ENCODE peak calls at places on chromosomes 2 and 18, in nine cellular contexts. K is HepG2, P is A549, D is tibial nerve, V is suprapubic skin, U is SK-N-SH, H is upper lobe of left lung, E is sigmoid colon, I is esophagus muscularis mucosa. N is an unnamed sample.

GRCh38 chr2:208373460-208374089 is 33.0 kb upstream of the PTH2R start:
- DNase-seq in K (peak), P (peak), D (peak), V (no peak), U (peak), H (no peak), E (no peak), I (no peak), N (no peak)

GRCh38 chr2:219442206-219443015 is 7.8 kb downstream of the SPEG start:
- DNase-seq in K (no peak), P (no peak), D (no peak), V (peak), U (no peak), H (peak), E (no peak), I (no peak), N (no peak)

GRCh38 chr2:60679059-60679780 is 76.8 kb upstream of the PAPOLG start:
- DNase-seq in K (no peak), P (no peak), D (no peak), V (no peak), U (no peak), H (no peak), E (no peak), I (no peak), N (no peak)

GRCh38 chr18:10444314-10445006 is 10.0 kb upstream of the APCDD1 start:
- DNase-seq in K (no peak), P (no peak), D (no peak), V (no peak), U (no peak), H (no peak), E (no peak), I (no peak), N (no peak)

GRCh38 chr2:28471701-28472236 is 24.1 kb upstream of the PLB1 start:
- DNase-seq in K (no peak), P (no peak), D (no peak), V (no peak), U (no peak), H (no peak), E (peak), I (no peak), N (no peak)

GRCh38 chr2:159218389-159218788 is 68.1 kb downstream of the WDSUB1 start:
- DNase-seq in K (no peak), P (no peak), D (no peak), V (no peak), U (no peak), H (no peak), E (no peak), I (no peak), N (no peak)

GRCh38 chr2:148519013-148519412 is 125.5 kb upstream of the EPC2 start:
- DNase-seq in K (no peak), P (no peak), D (no peak), V (no peak), U (no peak), H (no peak), E (no peak), I (no peak), N (no peak)

GRCh38 chr18:74282359-74283254 is 9.2 kb downstream of the CYB5A start:
- DNase-seq in K (peak), P (no peak), D (no peak), V (no peak), U (no peak), H (no peak), E (no peak), I (peak), N (no peak)

GRCh38 chr2:118249531-118249930 is 161.3 kb downstream of the INSIG2 start:
- DNase-seq in K (no peak), P (no peak), D (no peak), V (no peak), U (no peak), H (no peak), E (no peak), I (no peak), N (no peak)

GRCh38 chr2:160803881-160804280 is 310.3 kb upstream of the RBMS1 start:
- DNase-seq in K (no peak), P (no peak), D (no peak), V (no peak), U (no peak), H (no peak), E (no peak), I (no peak), N (no peak)

GRCh38 chr2:178327516-178327915 is 123.5 kb downstream of the PRKRA start:
- DNase-seq in K (no peak), P (no peak), D (no peak), V (no peak), U (no peak), H (no peak), E (no peak), I (no peak), N (no peak)

GRCh38 chr2:141438536-141438935 is 692.3 kb downstream of the LRP1B start:
- DNase-seq in K (no peak), P (no peak), D (no peak), V (no peak), U (no peak), H (no peak), E (no peak), I (no peak), N (no peak)

GRCh38 chr2:147520817-147521216 is 324.0 kb upstream of the ACVR2A start:
- DNase-seq in K (no peak), P (no peak), D (no peak), V (no peak), U (no peak), H (no peak), E (no peak), I (no peak), N (no peak)

GRCh38 chr2:954687-955000 is 4.0 kb downstream of the SNTG2 start:
- DNase-seq in K (no peak), P (no peak), D (no peak), V (no peak), U (no peak), H (no peak), E (no peak), I (no peak), N (no peak)

GRCh38 chr2:157329524-157329923 is 3.9 kb upstream of the ERMN start:
- DNase-seq in K (no peak), P (no peak), D (no peak), V (no peak), U (no peak), H (no peak), E (no peak), I (no peak), N (no peak)

GRCh38 chr2:233270951-233271350 is 19.5 kb downstream of the ATG16L1 start:
- DNase-seq in K (no peak), P (no peak), D (no peak), V (no peak), U (no peak), H (no peak), E (no peak), I (no peak), N (no peak)

GRCh38 chr2:213995400-213996105 is 415.3 kb upstream of the VWC2L start:
- DNase-seq in K (no peak), P (peak), D (no peak), V (no peak), U (no peak), H (no peak), E (no peak), I (no peak), N (no peak)

GRCh38 chr2:33605059-33605458 is 6.0 kb upstream of the FAM98A start:
- DNase-seq in K (no peak), P (no peak), D (no peak), V (no peak), U (no peak), H (no peak), E (no peak), I (no peak), N (no peak)

GRCh38 chr2:176745543-176746331 is 466.9 kb upstream of the HNRNPA3 start:
- DNase-seq in K (no peak), P (no peak), D (no peak), V (no peak), U (no peak), H (no peak), E (no peak), I (no peak), N (no peak)

GRCh38 chr2:191206613-191207471 is 38.4 kb upstream of the MYO1B start:
- DNase-seq in K (no peak), P (no peak), D (no peak), V (no peak), U (no peak), H (no peak), E (no peak), I (no peak), N (no peak)

GRCh38 chr2:74429487-74430451 is 8.2 kb downstream of the WDR54 start:
- DNase-seq in K (peak), P (no peak), D (no peak), V (no peak), U (no peak), H (peak), E (peak), I (no peak), N (no peak)

GRCh38 chr2:112183327-112184025 is 45.3 kb downstream of the FBLN7 start:
- DNase-seq in K (no peak), P (no peak), D (no peak), V (no peak), U (no peak), H (no peak), E (no peak), I (peak), N (no peak)

GRCh38 chr2:40430741-40431599 is 20.9 kb downstream of the SLC8A1 start:
- DNase-seq in K (no peak), P (no peak), D (no peak), V (no peak), U (peak), H (no peak), E (no peak), I (no peak), N (no peak)

GRCh38 chr2:213275265-213275664 is 9.0 kb upstream of the SPAG16 start:
- DNase-seq in K (no peak), P (no peak), D (no peak), V (no peak), U (no peak), H (no peak), E (no peak), I (no peak), N (no peak)

GRCh38 chr2:232607011-232607410 is 26.4 kb upstream of the EFHD1 start:
- DNase-seq in K (no peak), P (no peak), D (no peak), V (no peak), U (no peak), H (no peak), E (no peak), I (no peak), N (no peak)

GRCh38 chr2:223820549-223820948 is 16.8 kb downstream of the AP1S3 start:
- DNase-seq in K (no peak), P (no peak), D (no peak), V (no peak), U (no peak), H (no peak), E (no peak), I (no peak), N (no peak)

GRCh38 chr2:156456616-156457015 is 20.4 kb downstream of the GPD2 start:
- DNase-seq in K (no peak), P (no peak), D (no peak), V (no peak), U (no peak), H (no peak), E (no peak), I (no peak), N (no peak)

GRCh38 chr2:64263315-64263714 is 119.1 kb upstream of the PELI1 start:
- DNase-seq in K (no peak), P (no peak), D (no peak), V (no peak), U (no peak), H (no peak), E (no peak), I (no peak), N (no peak)

GRCh38 chr2:212711851-212712250 is 173.2 kb upstream of the ERBB4 start:
- DNase-seq in K (no peak), P (peak), D (no peak), V (no peak), U (no peak), H (no peak), E (no peak), I (no peak), N (no peak)

GRCh38 chr2:173217106-173217840 is 137.4 kb upstream of the CDCA7 start:
- DNase-seq in K (no peak), P (no peak), D (no peak), V (no peak), U (no peak), H (peak), E (no peak), I (no peak), N (no peak)

GRCh38 chr18:50183556-50183955 is 11.4 kb downstream of the MYO5B start:
- DNase-seq in K (peak), P (no peak), D (no peak), V (no peak), U (no peak), H (no peak), E (no peak), I (no peak), N (no peak)

GRCh38 chr2:101114815-101115214 is 36.4 kb downstream of the TBC1D8 start:
- DNase-seq in K (no peak), P (no peak), D (no peak), V (no peak), U (no peak), H (no peak), E (no peak), I (no peak), N (no peak)

GRCh38 chr2:101114268-101114783 is 36.9 kb downstream of the TBC1D8 start:
- DNase-seq in K (no peak), P (no peak), D (no peak), V (no peak), U (peak), H (no peak), E (no peak), I (no peak), N (no peak)

GRCh38 chr2:101115664-101116063 is 35.5 kb downstream of the TBC1D8 start:
- DNase-seq in K (no peak), P (no peak), D (no peak), V (no peak), U (no peak), H (no peak), E (no peak), I (no peak), N (no peak)

GRCh38 chr2:101116841-101117552 is 34.2 kb downstream of the TBC1D8 start:
- DNase-seq in K (peak), P (peak), D (no peak), V (no peak), U (no peak), H (no peak), E (no peak), I (no peak), N (no peak)

GRCh38 chr2:101116348-101116747 is 34.8 kb downstream of the TBC1D8 start:
- DNase-seq in K (no peak), P (no peak), D (no peak), V (no peak), U (no peak), H (no peak), E (no peak), I (no peak), N (no peak)
- H3K27ac ChIP-seq in K (peak), P (peak), D (no peak), V (peak), U (peak), H (no peak), E (no peak), I (no peak), N (no peak)

DNA sequence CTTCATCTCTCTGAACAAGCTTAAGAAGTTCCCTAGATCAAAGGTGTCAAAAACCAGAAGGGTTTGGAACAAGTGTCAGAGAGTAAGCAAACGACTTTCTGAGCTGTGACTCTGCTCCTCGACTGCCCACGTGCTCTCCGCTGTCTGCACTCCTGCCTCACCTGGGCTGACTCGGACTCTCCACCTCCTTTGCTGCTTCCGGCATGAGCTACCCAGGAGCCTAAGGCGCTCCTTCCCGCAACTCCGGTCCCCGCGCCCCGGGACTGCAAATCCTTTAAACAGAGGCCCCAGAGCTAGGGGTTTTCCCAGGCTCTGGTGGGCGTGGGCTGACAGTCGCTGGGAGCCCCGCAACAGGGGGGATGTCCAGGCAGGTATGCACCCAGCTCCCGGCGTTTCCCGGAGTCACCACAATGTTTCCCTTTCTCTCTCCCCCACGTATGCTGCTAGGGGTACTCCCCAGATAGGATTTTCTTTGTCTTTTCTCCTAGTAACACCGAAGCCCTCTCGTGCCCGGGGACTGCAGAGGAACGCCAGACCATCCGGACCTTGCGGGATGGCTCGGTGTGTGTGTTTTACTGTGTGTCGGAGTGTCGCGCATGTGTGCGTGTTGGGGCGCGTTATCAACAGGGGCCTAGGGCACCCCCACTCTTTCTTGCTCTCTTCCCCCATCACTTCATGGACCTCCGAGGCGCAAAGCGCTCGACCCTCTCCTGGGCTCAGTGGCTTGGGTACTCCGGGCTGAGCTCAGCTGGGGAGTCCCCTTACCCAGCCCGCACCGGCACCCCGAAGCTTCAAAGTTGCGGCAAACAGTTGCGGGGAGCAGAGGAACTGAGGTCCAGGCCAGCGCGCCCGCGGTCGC is 719 bp upstream of the THSD7B start:
- DNase-seq in K (no peak), P (no peak), D (no peak), V (no peak), U (peak), H (peak), E (no peak), I (no peak), N (no peak)
- H3K4me3 ChIP-seq in K (no peak), P (peak), D (peak), V (peak), U (peak), H (peak), E (no peak), I (peak), N (no peak)

GRCh38 chr18:46624127-46624526 is 32.9 kb downstream of the LOXHD1 start:
- DNase-seq in K (no peak), P (no peak), D (no peak), V (no peak), U (no peak), H (peak), E (no peak), I (peak), N (no peak)
- TF ChIP-seq EP300 in K (no peak), P (no peak), D (no peak), V (no peak), U (no peak), H (no peak), E (no peak), I (no peak), N (no peak)

DNA sequence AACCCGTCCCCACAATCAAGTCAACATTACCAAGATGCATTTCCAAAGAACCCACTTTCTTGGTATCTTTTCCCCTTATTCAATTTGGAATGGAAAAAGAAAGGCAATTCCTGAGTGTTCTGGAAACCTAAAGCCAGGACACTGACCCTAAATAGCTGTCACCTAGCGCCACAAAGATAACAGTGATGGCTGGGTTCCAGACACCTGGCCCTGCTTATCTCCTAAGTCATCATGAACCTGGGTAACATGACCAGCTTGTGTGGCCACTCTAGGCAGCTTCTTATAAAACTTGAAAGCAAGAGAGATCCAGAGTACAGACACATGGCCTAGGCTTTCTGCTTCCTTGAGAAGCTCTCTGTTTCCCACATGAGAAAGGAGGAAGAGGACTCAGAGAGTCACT is 95.4 kb downstream of the BOD1L2 start:
- DNase-seq in K (no peak), P (no peak), D (no peak), V (no peak), U (no peak), H (no peak), E (no peak), I (no peak), N (no peak)
- H3K27ac ChIP-seq in K (no peak), P (no peak), D (no peak), V (no peak), U (no peak), H (no peak), E (no peak), I (no peak), N (no peak)

GRCh38 chr2:222672068-222672401 is 577 bp downstream of the MOGAT1 start:
- DNase-seq in K (no peak), P (no peak), D (no peak), V (no peak), U (no peak), H (no peak), E (no peak), I (no peak), N (no peak)
- H3K4me3 ChIP-seq in K (peak), P (peak), D (peak), V (peak), U (peak), H (peak), E (no peak), I (peak), N (peak)

GRCh38 chr2:234355052-234355720 is 141.7 kb downstream of the ARL4C start:
- DNase-seq in K (no peak), P (no peak), D (no peak), V (no peak), U (no peak), H (peak), E (no peak), I (no peak), N (no peak)
- TF ChIP-seq EP300 in K (no peak), P (no peak), D (no peak), V (no peak), U (no peak), H (no peak), E (no peak), I (no peak), N (no peak)

GRCh38 chr2:189658808-189659207 is 2.5 kb upstream of the ASNSD1 start:
- DNase-seq in K (no peak), P (no peak), D (no peak), V (no peak), U (no peak), H (no peak), E (no peak), I (no peak), N (no peak)

GRCh38 chr2:189661148-189661956 is at the start of gene ASNSD1:
- DNase-seq in K (peak), P (peak), D (peak), V (peak), U (peak), H (peak), E (peak), I (peak), N (peak)

GRCh38 chr2:189659734-189660133 is 1.5 kb upstream of the ASNSD1 start:
- DNase-seq in K (no peak), P (no peak), D (no peak), V (no peak), U (no peak), H (no peak), E (no peak), I (no peak), N (no peak)

GRCh38 chr2:189661957-189662321 is 680 bp downstream of the ASNSD1 start:
- DNase-seq in K (no peak), P (no peak), D (no peak), V (no peak), U (peak), H (no peak), E (no peak), I (no peak), N (no peak)

GRCh38 chr2:189660803-189661147 is 484 bp upstream of the ASNSD1 start:
- DNase-seq in K (no peak), P (no peak), D (no peak), V (no peak), U (no peak), H (no peak), E (no peak), I (no peak), N (no peak)
- H3K27ac ChIP-seq in K (no peak), P (no peak), D (no peak), V (no peak), U (no peak), H (no peak), E (peak), I (peak), N (no peak)

N was measured in ovary.